ENCODE peak calls at places on chromosomes 7 and 10, in four cellular contexts. Z is stomach, G is suprapubic skin, M is right lobe of liver. V is an unnamed sample.

GRCh38 chr7:75814407-75814947 is 871 bp upstream of the CCL24 start:
- DNase-seq in G (no peak), M (no peak), Z (no peak), V (no peak)

GRCh38 chr7:79810945-79811344 is 323.7 kb upstream of the GNAI1 start:
- DNase-seq in G (no peak), M (no peak), Z (no peak), V (no peak)

GRCh38 chr10:79223346-79224048 is 123.8 kb upstream of the PPIF start:
- DNase-seq in G (no peak), Z (peak; percentile 37), M (no peak), V (no peak)

GRCh38 chr10:83122336-83122735 is 1017.0 kb upstream of the GHITM start:
- DNase-seq in G (no peak), M (no peak), Z (no peak), V (no peak)

GRCh38 chr10:47044741-47045140 is 133.5 kb downstream of the PTPN20 start:
- DNase-seq in M (peak; percentile 44), Z (no peak), G (no peak), V (no peak)

GRCh38 chr7:16404631-16405030 is 16.7 kb downstream of the CRPPA start:
- DNase-seq in G (no peak), M (no peak), Z (no peak), V (no peak)

GRCh38 chr7:128454808-128455555 is 696 bp upstream of the HILPDA start:
- DNase-seq in G (no peak), Z (no peak), M (no peak), V (no peak)

GRCh38 chr10:71984126-71984797 is 20.1 kb downstream of the CHST3 start:
- DNase-seq in G (no peak), Z (no peak), M (no peak), V (no peak)

GRCh38 chr7:151115121-151115835 is 29.0 kb downstream of the AGAP3 start:
- DNase-seq in M (no peak), Z (no peak), G (no peak), V (no peak)

GRCh38 chr7:132705146-132705545 is 128.9 kb upstream of the PLXNA4 start:
- DNase-seq in Z (no peak), M (no peak), G (no peak), V (no peak)

GRCh38 chr10:48506147-48506917 is 98.5 kb downstream of the ARHGAP22 start:
- DNase-seq in G (no peak), Z (peak; percentile 24), M (no peak), V (peak; percentile 48)

GRCh38 chr10:87660484-87661133 is 931 bp downstream of the PAPSS2 start:
- DNase-seq in Z (peak; percentile 40), G (no peak), M (no peak), V (peak; percentile 39)

GRCh38 chr10:1715821-1716220 is 21.5 kb downstream of the ADARB2 start:
- DNase-seq in M (peak; percentile 55), G (no peak), Z (peak; percentile 38), V (no peak)

GRCh38 chr7:12729112-12729511 is 41.7 kb downstream of the ARL4A start:
- DNase-seq in Z (peak; percentile 84), M (peak; percentile 62), G (no peak), V (peak; percentile 65)

GRCh38 chr7:70710651-70711050 is 421.3 kb upstream of the GALNT17 start:
- DNase-seq in G (no peak), M (no peak), Z (no peak), V (no peak)

GRCh38 chr10:63068246-63068645 is 64.9 kb upstream of the NRBF2 start:
- DNase-seq in G (no peak), M (no peak), Z (no peak), V (no peak)

GRCh38 chr10:110498982-110499795 is 1.5 kb downstream of the DUSP5 start:
- DNase-seq in Z (peak; percentile 46), M (no peak), G (no peak), V (peak; percentile 27)

GRCh38 chr10:14022954-14023353 is 307.8 kb downstream of the FRMD4A start:
- DNase-seq in Z (no peak), M (no peak), G (no peak), V (peak; percentile 70)

GRCh38 chr7:157112706-157113105 is 26.0 kb upstream of the UBE3C start:
- DNase-seq in G (peak; percentile 53), Z (no peak), M (no peak), V (no peak)

GRCh38 chr7:83908526-83908925 is 259.6 kb upstream of the SEMA3E start:
- DNase-seq in Z (no peak), G (no peak), M (no peak), V (no peak)

GRCh38 chr7:13981070-13981469 is 8.4 kb downstream of the ETV1 start:
- DNase-seq in Z (peak; percentile 43), G (no peak), M (no peak), V (peak; percentile 77)

GRCh38 chr10:1464866-1465265 is 272.5 kb downstream of the ADARB2 start:
- DNase-seq in Z (no peak), G (no peak), M (no peak), V (no peak)

GRCh38 chr10:66649626-66650025 is 276.2 kb upstream of the LRRTM3 start:
- DNase-seq in M (no peak), G (no peak), Z (no peak), V (no peak)

GRCh38 chr7:155154586-155154985 is 84.5 kb downstream of the HTR5A start:
- DNase-seq in Z (no peak), M (no peak), G (no peak), V (peak; percentile 63)

GRCh38 chr10:15172306-15172840 is 3.9 kb upstream of the NMT2 start:
- DNase-seq in Z (no peak), G (no peak), M (no peak), V (no peak)

GRCh38 chr7:50699143-50699542 is 83.6 kb downstream of the GRB10 start:
- DNase-seq in M (no peak), Z (no peak), G (no peak), V (no peak)

GRCh38 chr10:6095810-6096209 is 7.0 kb downstream of the RBM17 start:
- DNase-seq in G (no peak), M (no peak), Z (no peak), V (no peak)

GRCh38 chr7:6022671-6023070 is 8.5 kb upstream of the ANKRD61 start:
- DNase-seq in Z (no peak), G (no peak), M (no peak), V (no peak)

GRCh38 chr10:131912620-131913019 is 11.8 kb downstream of the PPP2R2D start:
- DNase-seq in M (no peak), Z (no peak), G (no peak), V (no peak)

GRCh38 chr10:131915484-131915883 is 14.7 kb downstream of the PPP2R2D start:
- DNase-seq in M (no peak), Z (peak; percentile 5), G (no peak), V (no peak)

GRCh38 chr10:131920693-131921092 is 19.9 kb downstream of the PPP2R2D start:
- DNase-seq in M (no peak), Z (no peak), G (no peak), V (no peak)

GRCh38 chr10:131920151-131920550 is 19.3 kb downstream of the PPP2R2D start:
- DNase-seq in M (no peak), Z (no peak), G (no peak), V (no peak)

DNA sequence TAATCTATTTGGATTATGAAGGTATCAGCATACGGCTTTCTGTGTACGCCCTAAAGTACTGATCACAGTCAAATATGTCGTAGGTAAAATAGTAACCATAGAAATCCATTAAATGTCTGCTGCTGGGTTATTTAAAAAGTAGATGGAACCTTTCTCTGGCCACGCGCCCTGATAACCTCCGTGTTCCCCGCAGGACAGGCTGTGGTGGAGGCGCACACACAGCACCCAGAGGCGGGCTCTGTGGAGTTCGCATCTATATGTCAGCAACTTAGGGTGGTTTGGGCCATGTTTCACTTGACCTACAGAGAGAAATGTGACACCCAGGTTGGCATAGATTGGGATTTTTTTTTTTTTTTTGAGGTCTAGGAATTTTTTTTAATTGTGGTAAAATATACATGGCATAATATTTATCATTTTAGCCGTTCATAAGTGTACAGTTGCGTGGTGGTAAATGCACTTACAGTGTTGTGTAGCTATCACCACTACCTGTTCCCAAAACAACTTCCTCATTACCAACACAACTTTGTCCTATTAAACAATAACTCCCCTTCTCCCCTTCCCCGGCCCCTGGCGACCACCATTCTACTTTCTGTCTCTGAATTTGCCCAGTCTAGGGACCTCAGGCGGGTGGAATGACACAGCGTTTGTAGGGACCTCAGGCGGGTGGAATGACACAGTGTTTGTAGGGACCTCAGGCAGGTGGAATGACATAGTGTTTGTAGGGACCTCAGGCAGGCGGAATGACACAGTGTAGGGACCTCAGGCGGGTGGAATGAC is 15.4 kb downstream of the PPP2R2D start:
- DNase-seq in Z (no peak), G (no peak), M (no peak), V (no peak)
- TF ChIP-seq POLR2A in Z (no peak), G (no peak), M (no peak), V (no peak)

GRCh38 chr10:34528320-34528719 is 286.8 kb downstream of the PARD3 start:
- DNase-seq in M (no peak), Z (no peak), G (no peak), V (no peak)
- H3K4me3 ChIP-seq in M (no peak overlapping the region), Z (no peak overlapping the region), G (no peak overlapping the region), V (no peak overlapping the region)

GRCh38 chr7:973312-973711 is 2.0 kb downstream of the COX19 start:
- DNase-seq in G (no peak), Z (no peak), M (no peak), V (no peak)

GRCh38 chr7:972670-973309 is 2.6 kb downstream of the COX19 start:
- DNase-seq in M (no peak), Z (no peak), G (no peak), V (no peak)

GRCh38 chr7:975702-976473 is 539 bp upstream of the COX19 start:
- DNase-seq in G (no peak), Z (no peak), M (no peak), V (no peak)

GRCh38 chr7:974820-975681 is at the start of gene COX19:
- DNase-seq in Z (peak; percentile 91), G (peak; percentile 95), M (peak; percentile 93), V (peak; percentile 84)

DNA sequence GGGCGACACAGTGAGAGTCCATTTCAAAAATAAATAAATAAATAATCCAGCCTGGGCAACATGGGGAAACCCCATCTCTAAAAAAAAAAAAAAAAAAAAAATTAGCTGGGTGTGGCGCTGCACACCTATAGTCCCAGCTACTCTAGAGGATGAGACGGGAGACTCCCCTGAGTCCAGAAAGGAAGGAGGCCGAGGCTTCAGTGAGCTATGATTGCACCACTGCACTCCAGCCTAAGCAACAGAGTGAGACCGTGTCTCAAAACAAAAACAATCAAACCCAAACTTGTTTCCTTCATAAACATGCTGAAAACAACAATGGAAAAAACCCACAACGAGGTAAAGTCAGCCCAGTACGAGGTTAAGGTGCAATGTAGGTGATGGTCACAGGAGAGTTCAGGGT is 1.2 kb downstream of the COX19 start:
- DNase-seq in G (no peak), Z (no peak), M (no peak), V (no peak)
- TF ChIP-seq CTCF in G (no peak), Z (no peak), M (no peak), V (no peak)

DNA sequence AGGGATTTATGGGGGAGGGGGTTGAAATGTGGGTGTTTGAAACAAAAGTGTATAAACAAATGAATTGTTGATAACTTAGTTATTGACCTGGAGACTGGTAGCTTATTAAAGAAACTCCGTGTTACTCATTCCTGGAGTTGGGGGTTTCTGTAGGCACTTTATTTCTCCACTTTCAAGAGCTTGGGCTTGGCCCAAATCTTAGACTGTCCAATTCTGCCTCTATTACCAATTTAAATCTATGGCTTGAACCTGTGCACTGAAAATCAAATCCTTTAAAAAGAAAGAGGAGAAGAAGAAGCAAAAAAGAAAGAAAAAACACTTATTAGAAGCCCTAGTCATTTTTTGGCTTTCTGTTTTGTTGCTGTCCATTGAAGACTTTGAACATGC is 2.7 kb downstream of the HOXA2 start:
- DNase-seq in G (no peak), M (no peak), Z (no peak), V (no peak)
- TF ChIP-seq POLR2A in G (no peak), M (no peak), Z (no peak), V (no peak)

GRCh38 chr7:30750010-30750409 is 1.9 kb upstream of the INMT start:
- DNase-seq in G (no peak), M (no peak), Z (no peak), V (no peak)
- H3K4me3 ChIP-seq in G (no peak overlapping the region), M (no peak overlapping the region), Z (no peak overlapping the region), V (no peak overlapping the region)

V was measured in lower leg skin.